ENCODE peak calls at places on chromosomes 2 and 18, in seven cellular contexts. E is uterus; D is aorta; B is effector memory CD4-positive, alpha-beta T cell; I is Peyer's patch; H is tibial nerve; Z is CD8-positive, alpha-beta memory T cell. L is an unnamed sample. For H3K4me1 and H3K27me3, the result is how much of the 10 kb centered on the place peaks cover.

GRCh38 chr18:79736230-79736629 is 56.6 kb downstream of the CTDP1 start:
- DNase-seq in E (no peak), D (peak), B (no peak), I (no peak), H (no peak), Z (no peak), L (no peak)

GRCh38 chr2:63741884-63742583 is 99.7 kb upstream of the UGP2 start:
- DNase-seq in E (no peak), D (no peak), B (no peak), I (no peak), H (no peak), Z (no peak), L (no peak)

GRCh38 chr2:128786296-128786695 is 467.6 kb upstream of the HS6ST1 start:
- DNase-seq in E (no peak), D (no peak), B (no peak), I (no peak), H (no peak), Z (no peak), L (no peak)

GRCh38 chr2:71882949-71883472 is 264.7 kb downstream of the CYP26B1 start:
- DNase-seq in E (peak), D (peak), B (no peak), I (peak), H (peak), Z (no peak), L (peak)

GRCh38 chr2:152301131-152301530 is 33.8 kb upstream of the FMNL2 start:
- DNase-seq in E (no peak), D (no peak), B (no peak), I (no peak), H (no peak), Z (no peak), L (no peak)

GRCh38 chr2:101697794-101698418 is 399 bp downstream of the MAP4K4 start:
- DNase-seq in E (peak), D (peak), B (no peak), I (no peak), H (no peak), Z (no peak), L (no peak)

GRCh38 chr2:120596191-120596781 is 139.4 kb upstream of the GLI2 start:
- DNase-seq in E (no peak), D (peak), B (no peak), I (no peak), H (no peak), Z (no peak), L (peak)

GRCh38 chr2:236746833-236747232 is 177.2 kb downstream of the ACKR3 start:
- DNase-seq in E (no peak), D (peak), B (no peak), I (no peak), H (no peak), Z (no peak), L (peak)

GRCh38 chr18:59500765-59501164 is 141.7 kb upstream of the LMAN1 start:
- DNase-seq in E (no peak), D (no peak), B (no peak), I (no peak), H (no peak), Z (no peak), L (no peak)

GRCh38 chr18:64011513-64011912 is 41.6 kb downstream of the SERPINB8 start:
- DNase-seq in E (no peak), D (no peak), B (no peak), I (no peak), H (no peak), Z (no peak), L (no peak)

GRCh38 chr18:46481847-46482245 is 175.2 kb downstream of the LOXHD1 start:
- DNase-seq in E (no peak), D (no peak), B (no peak), I (no peak), H (no peak), Z (no peak), L (no peak)

GRCh38 chr2:238370482-238371372 is 50.4 kb downstream of the TRAF3IP1 start:
- DNase-seq in E (peak), D (peak), B (peak), I (peak), H (peak), Z (peak), L (peak)

GRCh38 chr2:72674982-72675915 is 150.6 kb downstream of the EXOC6B start:
- DNase-seq in E (no peak), D (no peak), B (no peak), I (no peak), H (no peak), Z (no peak), L (no peak)

GRCh38 chr2:96506016-96506906 is 1.1 kb upstream of the NEURL3 start:
- DNase-seq in E (no peak), D (no peak), B (no peak), I (peak), H (no peak), Z (no peak), L (peak)
- H3K4me1 ChIP-seq in E (under half), D (under half), B (under half), I (under half), H (under half), Z (under half), L (under half)

DNA sequence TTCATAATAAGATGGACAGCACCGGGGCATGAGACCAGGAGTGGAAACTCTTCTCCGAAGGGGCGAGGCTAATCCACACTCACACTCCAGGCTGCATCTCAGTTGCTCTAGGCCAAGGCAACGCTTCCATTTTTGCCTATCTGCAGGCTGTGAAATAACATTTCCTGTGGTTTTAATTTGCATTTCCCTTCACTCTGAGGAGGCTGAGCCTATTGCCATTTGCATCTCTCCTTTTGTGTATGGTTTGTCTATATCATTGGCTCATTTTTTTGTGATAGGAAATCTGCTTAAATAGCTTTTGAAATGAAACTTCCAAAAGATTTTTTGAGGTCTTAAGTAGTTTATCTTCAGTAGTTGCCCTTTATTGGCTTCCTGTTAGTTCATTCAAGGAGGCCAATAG is 57.6 kb downstream of the TPGS2 start:
- DNase-seq in E (no peak), D (no peak), B (no peak), I (no peak), H (no peak), Z (no peak), L (no peak)
- H3K27ac ChIP-seq in E (no peak), D (no peak), B (no peak), I (no peak), H (no peak), Z (no peak), L (no peak)

GRCh38 chr2:8679827-8680731 is 1.8 kb upstream of the ID2 start:
- DNase-seq in E (peak), D (no peak), B (no peak), I (no peak), H (peak), Z (peak), L (peak)
- H3K27me3 ChIP-seq in E (under half), D (under half), B (under half), I (under half), H (under half), Z (under half), L (under half)

DNA sequence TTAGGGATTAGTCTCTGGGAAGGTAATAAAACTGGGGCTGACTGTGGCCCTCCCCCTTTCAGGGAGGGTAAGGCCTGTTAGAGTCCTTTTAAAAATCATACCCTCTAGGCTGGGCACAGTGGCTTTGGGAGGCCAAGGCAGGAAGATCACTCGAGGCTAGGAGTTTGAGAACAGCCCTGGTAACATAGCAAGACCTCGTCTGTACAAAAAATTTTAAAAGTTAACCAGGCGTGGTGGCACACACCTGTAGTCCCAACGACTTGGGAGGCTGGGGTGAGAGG is 118.7 kb downstream of the STPG4 start:
- DNase-seq in E (no peak), D (no peak), B (no peak), I (no peak), H (no peak), Z (no peak), L (no peak)
- H3K4me1 ChIP-seq in E (under half), D (under half), B (under half), I (under half), H (under half), Z (under half), L (half or more)

L was measured in tibial artery.